ENCODE peak calls at places on chromosome 19, in ten cellular contexts. E is astrocyte of the spinal cord, K is aorta, B is lower lobe of right lung, P is stomach, S is HCT116, X is cardiac muscle cell, O is heart left ventricle, R is heart right ventricle, A is tibial artery. U is an unnamed sample.

GRCh38 chr19:48512504-48513288 is 1.1 kb upstream of the LMTK3 start:
- DNase-seq in E (no peak), K (no peak), B (no peak), P (no peak), S (no peak), X (no peak), O (no peak), R (no peak), A (no peak), U (no peak)

GRCh38 chr19:19615086-19615485 is 3.4 kb downstream of the PBX4 start:
- DNase-seq in E (no peak), K (no peak), B (no peak), P (no peak), S (peak; percentile 66), X (no peak), O (no peak), R (no peak), A (no peak), U (no peak)

GRCh38 chr19:52428937-52429336 is at the start of gene ZNF534:
- DNase-seq in E (no peak), K (no peak), B (no peak), P (no peak), S (no peak), X (no peak), O (no peak), R (no peak), A (no peak), U (no peak)

GRCh38 chr19:14342809-14343208 is 38.4 kb upstream of the ADGRE5 start:
- DNase-seq in E (no peak), K (no peak), B (no peak), P (no peak), S (no peak), X (no peak), O (no peak), R (no peak), A (no peak), U (no peak)

GRCh38 chr19:42250666-42251531 is 4.0 kb downstream of the ERF start:
- DNase-seq in E (peak; percentile 61), K (peak; percentile 84), B (peak; percentile 50), P (no peak), S (no peak), X (peak; percentile 53), O (peak; percentile 51), R (no peak), A (no peak), U (peak; percentile 80)

GRCh38 chr19:47309608-47310007 is at the start of gene C5AR1:
- DNase-seq in E (no peak), K (no peak), B (peak; percentile 73), P (no peak), S (no peak), X (no peak), O (peak; percentile 53), R (peak; percentile 32), A (peak; percentile 66), U (peak; percentile 77)

GRCh38 chr19:7679017-7679720 is 1.5 kb upstream of the TRAPPC5 start:
- DNase-seq in E (no peak), K (no peak), B (peak; percentile 63), P (no peak), S (no peak), X (no peak), O (no peak), R (no peak), A (no peak), U (no peak)

GRCh38 chr19:52453324-52454094 is at the start of gene ZNF578:
- DNase-seq in E (peak; percentile 89), K (peak; percentile 92), B (peak; percentile 77), P (peak; percentile 43), S (no peak), X (peak; percentile 92), O (peak; percentile 93), R (peak; percentile 89), A (peak; percentile 55), U (peak; percentile 85)

GRCh38 chr19:34274827-34275625 is 20.7 kb downstream of the GARRE1 start:
- DNase-seq in E (peak; percentile 94), K (no peak), B (no peak), P (no peak), S (no peak), X (peak; percentile 93), O (no peak), R (no peak), A (no peak), U (no peak)

GRCh38 chr19:54147676-54148075 is 10.1 kb downstream of the CNOT3 start:
- DNase-seq in E (no peak), K (no peak), B (no peak), P (no peak), S (no peak), X (peak; percentile 31), O (peak; percentile 76), R (peak; percentile 80), A (no peak), U (peak; percentile 84)

GRCh38 chr19:55442372-55443044 is 592 bp downstream of the SHISA7 start:
- DNase-seq in E (no peak), K (no peak), B (no peak), P (no peak), S (no peak), X (no peak), O (no peak), R (no peak), A (no peak), U (no peak)

GRCh38 chr19:13022111-13022858 is 27.0 kb downstream of the NFIX start:
- DNase-seq in E (no peak), K (no peak), B (peak; percentile 49), P (no peak), S (no peak), X (peak; percentile 41), O (peak; percentile 64), R (peak; percentile 50), A (peak; percentile 67), U (peak; percentile 87)

GRCh38 chr19:53112286-53112685 is 9.1 kb upstream of the ZNF160 start:
- DNase-seq in E (no peak), K (no peak), B (no peak), P (no peak), S (no peak), X (no peak), O (no peak), R (no peak), A (no peak), U (no peak)

GRCh38 chr19:55440411-55441105 is 2.5 kb downstream of the SHISA7 start:
- DNase-seq in E (no peak), K (no peak), B (no peak), P (no peak), S (no peak), X (no peak), O (no peak), R (no peak), A (no peak), U (no peak)

GRCh38 chr19:13817018-13817614 is 21.9 kb downstream of the ZSWIM4 start:
- DNase-seq in E (no peak), K (no peak), B (peak; percentile 77), P (peak; percentile 74), S (no peak), X (no peak), O (peak; percentile 41), R (no peak), A (no peak), U (no peak)

GRCh38 chr19:38425222-38425809 is 703 bp downstream of the RASGRP4 start:
- DNase-seq in E (no peak), K (no peak), B (no peak), P (no peak), S (no peak), X (no peak), O (no peak), R (no peak), A (no peak), U (no peak)
- H3K4me3 ChIP-seq in E (no peak overlapping the region), K (no peak overlapping the region), B (peak overlapping the region; percentile 52), P (peak overlapping the region; percentile 46), S (no peak overlapping the region), X (no peak overlapping the region), O (peak overlapping the region; percentile 34), R (peak overlapping the region; percentile 31), A (peak overlapping the region; percentile 25), U (peak overlapping the region; percentile 35)

DNA sequence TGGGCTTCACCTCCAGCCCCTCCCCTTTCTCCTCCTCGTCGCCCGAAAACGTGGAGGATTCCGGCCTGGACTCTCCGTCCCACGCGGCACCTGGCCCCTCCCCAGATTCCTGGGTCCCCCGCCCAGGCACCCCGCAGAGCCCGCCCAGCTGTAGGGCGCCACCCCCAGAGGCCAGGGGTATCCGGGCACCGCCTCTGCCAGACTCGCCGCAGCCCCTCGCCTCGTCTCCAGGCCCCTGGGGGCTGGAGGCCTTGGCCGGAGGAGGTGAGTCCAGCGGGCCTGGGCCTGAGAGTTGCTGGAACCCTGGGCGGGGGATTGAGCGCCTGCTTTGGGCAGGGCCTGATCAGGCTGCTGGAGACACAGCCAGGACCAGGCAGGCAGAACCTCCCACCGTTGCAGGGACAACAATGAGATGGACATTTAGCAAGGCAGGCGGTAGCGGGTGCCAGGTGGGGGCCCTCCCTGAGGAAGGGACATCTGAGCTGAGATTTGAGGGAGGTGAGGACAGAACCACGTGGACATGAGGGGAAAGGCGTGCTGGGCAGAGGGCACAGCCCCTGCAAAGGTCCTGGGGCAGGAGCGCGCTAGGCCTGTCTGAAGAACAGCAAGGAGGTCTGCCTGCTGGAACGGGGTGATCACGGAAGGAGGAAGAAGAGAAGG is 16.2 kb upstream of the B3GNT3 start:
- DNase-seq in E (no peak), K (no peak), B (peak; percentile 55), P (no peak), S (no peak), X (peak; percentile 14), O (no peak), R (no peak), A (no peak), U (no peak)
- H3K4me3 ChIP-seq in E (no peak overlapping the region), K (no peak overlapping the region), B (peak overlapping the region; percentile 39), P (peak overlapping the region; percentile 34), S (peak overlapping the region; percentile 55), X (peak overlapping the region; percentile 10), O (no peak overlapping the region), R (no peak overlapping the region), A (no peak overlapping the region), U (peak overlapping the region; percentile 20)

DNA sequence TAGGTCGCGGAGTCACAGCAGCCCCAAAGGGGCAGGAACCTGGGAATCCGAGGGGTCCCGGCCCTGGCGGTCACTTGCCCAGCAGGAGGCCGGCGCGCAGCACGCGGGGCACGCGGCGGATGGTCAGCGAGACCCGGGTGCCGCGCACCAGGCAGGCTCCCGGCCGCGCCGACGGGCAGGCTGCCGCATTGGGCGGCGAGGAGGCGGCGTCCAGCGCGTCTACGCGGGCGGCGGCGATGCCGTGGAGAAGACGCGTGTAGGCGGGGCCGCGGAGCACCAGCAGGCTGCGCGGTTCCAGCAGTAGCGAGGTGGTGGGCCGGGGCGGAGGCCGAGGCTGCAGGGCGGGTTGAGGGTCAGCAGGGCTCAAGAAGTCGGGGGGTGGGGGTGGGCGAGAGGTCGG is 607 bp upstream of the SYNE4 start:
- DNase-seq in E (peak; percentile 50), K (peak; percentile 91), B (peak; percentile 82), P (peak; percentile 72), S (no peak), X (peak; percentile 76), O (peak; percentile 69), R (peak; percentile 45), A (peak; percentile 71), U (peak; percentile 90)
- H3K4me3 ChIP-seq in E (peak overlapping the region; percentile 34), K (no peak overlapping the region), B (peak overlapping the region; percentile 55), P (peak overlapping the region; percentile 46), S (peak overlapping the region; percentile 89), X (peak overlapping the region; percentile 16), O (peak overlapping the region; percentile 38), R (peak overlapping the region; percentile 49), A (peak overlapping the region; percentile 45), U (peak overlapping the region; percentile 48)

DNA sequence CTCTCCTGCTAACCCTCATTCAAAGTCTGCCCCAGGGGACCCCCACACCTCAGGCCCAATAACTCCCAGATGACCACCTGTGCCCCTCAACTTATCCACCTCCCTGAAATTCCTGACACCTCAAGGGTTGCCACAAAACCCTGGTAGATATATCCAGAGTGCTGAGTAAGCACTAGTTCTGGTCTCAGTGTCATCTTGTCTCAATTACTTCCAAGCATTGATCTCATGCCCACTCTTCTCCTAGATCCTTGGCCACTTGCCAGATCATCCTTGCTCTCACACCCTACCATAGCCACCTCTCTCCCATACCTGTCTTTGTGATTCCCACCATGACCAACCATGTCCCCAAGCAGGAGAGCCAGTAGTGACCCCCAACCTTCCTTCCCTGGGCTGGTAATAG is 2.0 kb downstream of the ZNF416 start:
- DNase-seq in E (no peak), K (no peak), B (no peak), P (no peak), S (no peak), X (no peak), O (no peak), R (no peak), A (no peak), U (no peak)
- H3K4me3 ChIP-seq in E (no peak overlapping the region), K (no peak overlapping the region), B (no peak overlapping the region), P (no peak overlapping the region), S (no peak overlapping the region), X (no peak overlapping the region), O (no peak overlapping the region), R (no peak overlapping the region), A (no peak overlapping the region), U (no peak overlapping the region)

U was measured in sigmoid colon.